ENCODE peak calls at places on chromosomes 5 and 9, in five cellular contexts. One of them, this sample, is unnamed.

GRCh38 chr5:177501874-177502678 is 4.7 kb upstream of the PDLIM7 start:
- DNase-seq in stimulated activated CD8-positive, alpha-beta memory T cell treated with anti-CD3 and anti-CD28 coated beads, Interleukin-15, amount 100 ng/mL, for 4 hours: no peak
- DNase-seq in activated CD8-positive, alpha-beta memory T cell treated with anti-CD3 and anti-CD28 coated beads for 1 hour: no peak
- DNase-seq in posterior vena cava: no peak
- DNase-seq in brain microvascular endothelial cell: no peak
- DNase-seq in this sample: no peak

GRCh38 chr5:54254482-54255198 is 55.7 kb downstream of the ARL15 start:
- DNase-seq in stimulated activated CD8-positive, alpha-beta memory T cell treated with anti-CD3 and anti-CD28 coated beads, Interleukin-15, amount 100 ng/mL, for 4 hours: no peak
- DNase-seq in activated CD8-positive, alpha-beta memory T cell treated with anti-CD3 and anti-CD28 coated beads for 1 hour: no peak
- DNase-seq in posterior vena cava: no peak
- DNase-seq in brain microvascular endothelial cell: no peak
- DNase-seq in this sample: no peak

GRCh38 chr5:36045895-36046294 is 20.8 kb downstream of the UGT3A2 start:
- DNase-seq in stimulated activated CD8-positive, alpha-beta memory T cell treated with anti-CD3 and anti-CD28 coated beads, Interleukin-15, amount 100 ng/mL, for 4 hours: no peak
- DNase-seq in activated CD8-positive, alpha-beta memory T cell treated with anti-CD3 and anti-CD28 coated beads for 1 hour: no peak
- DNase-seq in posterior vena cava: no peak
- DNase-seq in brain microvascular endothelial cell: no peak
- DNase-seq in this sample: no peak

GRCh38 chr9:122360891-122361290 is 9.9 kb upstream of the PTGS1 start:
- DNase-seq in stimulated activated CD8-positive, alpha-beta memory T cell treated with anti-CD3 and anti-CD28 coated beads, Interleukin-15, amount 100 ng/mL, for 4 hours: no peak
- DNase-seq in activated CD8-positive, alpha-beta memory T cell treated with anti-CD3 and anti-CD28 coated beads for 1 hour: no peak
- DNase-seq in posterior vena cava: peak; percentile 61
- DNase-seq in brain microvascular endothelial cell: peak; percentile 48
- DNase-seq in this sample: no peak

GRCh38 chr5:23419115-23419514 is 88.3 kb upstream of the PRDM9 start:
- DNase-seq in stimulated activated CD8-positive, alpha-beta memory T cell treated with anti-CD3 and anti-CD28 coated beads, Interleukin-15, amount 100 ng/mL, for 4 hours: no peak
- DNase-seq in activated CD8-positive, alpha-beta memory T cell treated with anti-CD3 and anti-CD28 coated beads for 1 hour: no peak
- DNase-seq in posterior vena cava: no peak
- DNase-seq in brain microvascular endothelial cell: no peak
- DNase-seq in this sample: no peak

GRCh38 chr9:82763631-82764030 is 299.3 kb downstream of the RASEF start:
- DNase-seq in stimulated activated CD8-positive, alpha-beta memory T cell treated with anti-CD3 and anti-CD28 coated beads, Interleukin-15, amount 100 ng/mL, for 4 hours: no peak
- DNase-seq in activated CD8-positive, alpha-beta memory T cell treated with anti-CD3 and anti-CD28 coated beads for 1 hour: no peak
- DNase-seq in posterior vena cava: no peak
- DNase-seq in brain microvascular endothelial cell: no peak
- DNase-seq in this sample: no peak

GRCh38 chr5:164355267-164355830 is 849.9 kb downstream of the MAT2B start:
- DNase-seq in stimulated activated CD8-positive, alpha-beta memory T cell treated with anti-CD3 and anti-CD28 coated beads, Interleukin-15, amount 100 ng/mL, for 4 hours: no peak
- DNase-seq in activated CD8-positive, alpha-beta memory T cell treated with anti-CD3 and anti-CD28 coated beads for 1 hour: no peak
- DNase-seq in posterior vena cava: no peak
- DNase-seq in brain microvascular endothelial cell: no peak
- DNase-seq in this sample: no peak

GRCh38 chr5:119273391-119273839 is 82.4 kb upstream of the TNFAIP8 start:
- DNase-seq in stimulated activated CD8-positive, alpha-beta memory T cell treated with anti-CD3 and anti-CD28 coated beads, Interleukin-15, amount 100 ng/mL, for 4 hours: no peak
- DNase-seq in activated CD8-positive, alpha-beta memory T cell treated with anti-CD3 and anti-CD28 coated beads for 1 hour: no peak
- DNase-seq in posterior vena cava: no peak
- DNase-seq in brain microvascular endothelial cell: no peak
- DNase-seq in this sample: no peak

GRCh38 chr9:6564370-6564769 is 81.2 kb downstream of the GLDC start:
- DNase-seq in stimulated activated CD8-positive, alpha-beta memory T cell treated with anti-CD3 and anti-CD28 coated beads, Interleukin-15, amount 100 ng/mL, for 4 hours: no peak
- DNase-seq in activated CD8-positive, alpha-beta memory T cell treated with anti-CD3 and anti-CD28 coated beads for 1 hour: no peak
- DNase-seq in posterior vena cava: no peak
- DNase-seq in brain microvascular endothelial cell: peak; percentile 11
- DNase-seq in this sample: no peak

GRCh38 chr5:150175536-150175935 is 9.0 kb downstream of the CDX1 start:
- DNase-seq in stimulated activated CD8-positive, alpha-beta memory T cell treated with anti-CD3 and anti-CD28 coated beads, Interleukin-15, amount 100 ng/mL, for 4 hours: no peak
- DNase-seq in activated CD8-positive, alpha-beta memory T cell treated with anti-CD3 and anti-CD28 coated beads for 1 hour: no peak
- DNase-seq in posterior vena cava: no peak
- DNase-seq in brain microvascular endothelial cell: no peak
- DNase-seq in this sample: no peak

GRCh38 chr5:150609843-150610584 is 30.4 kb upstream of the SYNPO start:
- DNase-seq in stimulated activated CD8-positive, alpha-beta memory T cell treated with anti-CD3 and anti-CD28 coated beads, Interleukin-15, amount 100 ng/mL, for 4 hours: no peak
- DNase-seq in activated CD8-positive, alpha-beta memory T cell treated with anti-CD3 and anti-CD28 coated beads for 1 hour: no peak
- DNase-seq in posterior vena cava: peak; percentile 88
- DNase-seq in brain microvascular endothelial cell: no peak
- DNase-seq in this sample: no peak